ENCODE peak calls at places on chromosome 4, in nine cellular contexts. L, M, G, K, Z, X, B, F and Y are unnamed samples.

GRCh38 chr4:12186526-12186925 is 757.8 kb upstream of the HS3ST1 start:
- DNase-seq in L (no peak), X (no peak), F (no peak), M (no peak), K (no peak), G (no peak), Z (no peak), B (no peak), Y (no peak)

GRCh38 chr4:169933531-169933930 is 92.7 kb downstream of the MFAP3L start:
- DNase-seq in G (no peak), X (no peak), K (no peak), F (no peak), Z (no peak), B (no peak), M (no peak), L (no peak), Y (no peak)

GRCh38 chr4:137755033-137755471 is 222.8 kb upstream of the PCDH18 start:
- DNase-seq in Z (no peak), K (peak), M (no peak), F (peak), L (peak), X (peak), G (no peak), B (no peak), Y (no peak)

GRCh38 chr4:31538877-31539276 is 818.7 kb downstream of the PCDH7 start:
- DNase-seq in X (no peak), K (no peak), M (no peak), Z (no peak), F (no peak), G (no peak), B (no peak), L (no peak), Y (no peak)

GRCh38 chr4:174318829-174319764 is 35.4 kb downstream of the CEP44 start:
- DNase-seq in K (peak), F (peak), M (peak), G (peak), L (peak), X (peak), B (no peak), Z (no peak), Y (no peak)

GRCh38 chr4:177302371-177303100 is 7.1 kb upstream of the NEIL3 start:
- DNase-seq in K (peak), B (no peak), M (no peak), F (no peak), X (no peak), Z (no peak), L (no peak), G (no peak), Y (no peak)

GRCh38 chr4:80610845-80611244 is 275.3 kb downstream of the CFAP299 start:
- DNase-seq in F (no peak), B (no peak), K (peak), G (no peak), Z (no peak), L (peak), M (no peak), X (no peak), Y (peak)

GRCh38 chr4:70688795-70689231 is 481 bp downstream of the UTP3 start:
- DNase-seq in K (no peak), G (no peak), F (peak), Z (no peak), L (peak), X (peak), M (no peak), B (no peak), Y (no peak)

GRCh38 chr4:61428950-61429349 is 228.8 kb downstream of the ADGRL3 start:
- DNase-seq in K (no peak), F (no peak), Z (no peak), G (no peak), M (no peak), X (no peak), L (no peak), B (no peak), Y (no peak)

GRCh38 chr4:166726832-166727231 is 507.5 kb downstream of the SPOCK3 start:
- DNase-seq in L (no peak), K (no peak), B (no peak), Z (no peak), G (no peak), X (no peak), M (no peak), F (no peak), Y (no peak)

GRCh38 chr4:36000941-36001557 is 243.3 kb downstream of the ARAP2 start:
- DNase-seq in G (no peak), K (no peak), B (no peak), M (no peak), Z (no peak), L (no peak), X (no peak), F (no peak), Y (no peak)

GRCh38 chr4:100100985-100101384 is 89.3 kb downstream of the DDIT4L start:
- DNase-seq in G (no peak), B (no peak), K (no peak), L (no peak), F (no peak), Z (no peak), X (no peak), M (no peak), Y (peak)

GRCh38 chr4:105594094-105595010 is 41.9 kb downstream of the ARHGEF38 start:
- DNase-seq in X (no peak), L (no peak), Z (no peak), K (no peak), G (no peak), F (no peak), B (no peak), M (no peak), Y (no peak)

GRCh38 chr4:119286377-119287002 is 35.4 kb downstream of the FABP2 start:
- DNase-seq in M (peak), F (peak), B (peak), Z (peak), X (peak), G (peak), L (peak), K (peak), Y (no peak)

GRCh38 chr4:182895791-182896292 is 21.3 kb downstream of the DCTD start:
- DNase-seq in B (no peak), L (no peak), K (no peak), M (no peak), F (no peak), Z (peak), G (no peak), X (no peak), Y (no peak)

GRCh38 chr4:81166431-81166830 is 48.6 kb downstream of the PRKG2 start:
- DNase-seq in Z (no peak), X (peak), B (no peak), F (peak), M (no peak), L (no peak), K (peak), G (no peak), Y (no peak)

GRCh38 chr4:915595-915994 is 16.5 kb downstream of the GAK start:
- DNase-seq in G (no peak), Z (no peak), K (no peak), B (no peak), M (no peak), X (peak), F (no peak), L (peak), Y (no peak)

GRCh38 chr4:141647982-141648381 is 11.6 kb downstream of the IL15 start:
- DNase-seq in Z (no peak), F (no peak), G (no peak), X (no peak), K (no peak), M (no peak), B (no peak), L (no peak), Y (no peak)

GRCh38 chr4:111070390-111070789 is 447.5 kb upstream of the PITX2 start:
- DNase-seq in Z (no peak), X (no peak), B (no peak), M (no peak), L (peak), F (no peak), K (no peak), G (no peak), Y (no peak)

GRCh38 chr4:123953556-123953955 is 557.0 kb downstream of the SPRY1 start:
- DNase-seq in Z (no peak), L (no peak), X (no peak), B (no peak), K (no peak), G (no peak), M (no peak), F (no peak), Y (no peak)

GRCh38 chr4:116357758-116358157 is 727.6 kb downstream of the TRAM1L1 start:
- DNase-seq in K (peak), L (peak), M (peak), X (peak), G (no peak), F (peak), Z (peak), B (no peak), Y (no peak)

GRCh38 chr4:71732706-71733105 is 51.2 kb downstream of the GC start:
- DNase-seq in L (peak), F (peak), X (peak), G (no peak), K (peak), B (no peak), Z (no peak), M (peak), Y (no peak)

GRCh38 chr4:3809451-3810110 is 43.4 kb downstream of the ADRA2C start:
- DNase-seq in Z (no peak), X (no peak), L (no peak), K (no peak), F (no peak), B (no peak), M (no peak), G (no peak), Y (no peak)

GRCh38 chr4:68129793-68130192 is at the start of gene TMPRSS11F:
- DNase-seq in K (no peak), X (no peak), G (no peak), L (no peak), Z (no peak), B (no peak), F (no peak), M (no peak), Y (no peak)

GRCh38 chr4:6242271-6243029 is 27.2 kb upstream of the WFS1 start:
- DNase-seq in G (no peak), X (no peak), M (no peak), Z (no peak), F (no peak), K (no peak), L (no peak), B (no peak), Y (no peak)

GRCh38 chr4:24642941-24643628 is 58.7 kb upstream of the DHX15 start:
- DNase-seq in L (peak), F (no peak), M (no peak), Z (no peak), B (no peak), X (peak), K (peak), G (no peak), Y (no peak)

GRCh38 chr4:1209821-1210220 is 37.4 kb upstream of the SPON2 start:
- DNase-seq in M (no peak), Z (no peak), B (no peak), K (peak), L (peak), X (peak), G (no peak), F (no peak), Y (no peak)

GRCh38 chr4:186942745-186943606 is 219.3 kb upstream of the FAT1 start:
- DNase-seq in F (no peak), L (peak), X (peak), Z (peak), K (no peak), B (no peak), M (peak), G (no peak), Y (no peak)